ENCODE peak calls at places on chromosomes 7 and 10, in six cellular contexts. D is AG09309, V is NCI-H1417, S is amniotic stem cell, O is AG10803, L is adrenal gland. N is an unnamed sample.

GRCh38 chr7:94906035-94906796 is 1.2 kb upstream of the PPP1R9A start:
- DNase-seq in D (no peak), V (no peak), S (no peak), O (no peak), L (no peak), N (no peak)

GRCh38 chr10:127408733-127409132 is 140.4 kb upstream of the NPS start:
- DNase-seq in D (peak), V (no peak), S (no peak), O (peak), L (no peak), N (no peak)

GRCh38 chr7:44974549-44974948 is 4.3 kb downstream of the MYO1G start:
- DNase-seq in D (no peak), V (no peak), S (no peak), O (no peak), L (no peak), N (no peak)

GRCh38 chr10:133277993-133278576 is 1.4 kb upstream of the ADAM8 start:
- DNase-seq in D (no peak), V (peak), S (no peak), O (no peak), L (peak), N (no peak)

GRCh38 chr7:100890640-100891521 is 1.4 kb upstream of the UFSP1 start:
- DNase-seq in D (no peak), V (peak), S (no peak), O (no peak), L (no peak), N (no peak)

GRCh38 chr7:17863095-17863814 is 77.0 kb downstream of the SNX13 start:
- DNase-seq in D (no peak), V (no peak), S (no peak), O (no peak), L (no peak), N (no peak)

GRCh38 chr10:17062493-17063487 is 66.8 kb downstream of the CUBN start:
- DNase-seq in D (no peak), V (peak), S (peak), O (peak), L (no peak), N (no peak)

GRCh38 chr10:45442670-45443069 is 68.7 kb downstream of the ALOX5 start:
- DNase-seq in D (no peak), V (no peak), S (no peak), O (no peak), L (no peak), N (no peak)

GRCh38 chr7:94380264-94380663 is 14.4 kb upstream of the COL1A2 start:
- DNase-seq in D (no peak), V (no peak), S (no peak), O (no peak), L (no peak), N (no peak)

GRCh38 chr7:131219277-131220041 is 108.2 kb upstream of the MKLN1 start:
- DNase-seq in D (no peak), V (no peak), S (no peak), O (no peak), L (peak), N (no peak)

GRCh38 chr10:30915141-30915540 is 116.5 kb downstream of the ZNF438 start:
- DNase-seq in D (peak), V (no peak), S (no peak), O (peak), L (no peak), N (no peak)

GRCh38 chr10:78543749-78544446 is 510.2 kb downstream of the RPS24 start:
- DNase-seq in D (peak), V (no peak), S (no peak), O (peak), L (peak), N (no peak)

GRCh38 chr10:79418274-79418673 is 27.1 kb downstream of the ZCCHC24 start:
- DNase-seq in D (no peak), V (no peak), S (no peak), O (no peak), L (no peak), N (no peak)

GRCh38 chr10:98664329-98665042 is 217.8 kb upstream of the HPS1 start:
- DNase-seq in D (no peak), V (peak), S (no peak), O (peak), L (peak), N (peak)

GRCh38 chr10:88117227-88117626 is 253.8 kb downstream of the PTEN start:
- DNase-seq in D (no peak), V (no peak), S (no peak), O (no peak), L (no peak), N (no peak)

N was measured in HAP-1.